ENCODE peak calls at places on chromosomes 2 and 18, in ten cellular contexts. One of them, this sample, is unnamed.

GRCh38 chr2:231065966-231066365 is 9.3 kb downstream of the PSMD1 start:
- DNase-seq in brain microvascular endothelial cell: no peak
- DNase-seq in A549: no peak
- DNase-seq in psoas muscle: no peak
- DNase-seq in PC-3: no peak
- DNase-seq in GM23338: no peak
- DNase-seq in sigmoid colon: no peak
- DNase-seq in DND-41: no peak
- DNase-seq in aorta: no peak
- DNase-seq in HCT116: no peak
- DNase-seq in this sample: no peak

GRCh38 chr18:63736856-63737255 is 34.1 kb downstream of the SERPINB11 start:
- DNase-seq in aorta: no peak
- DNase-seq in sigmoid colon: no peak
- DNase-seq in DND-41: no peak
- DNase-seq in PC-3: peak; percentile 84
- DNase-seq in brain microvascular endothelial cell: peak; percentile 66
- DNase-seq in HCT116: peak; percentile 23
- DNase-seq in A549: peak; percentile 82
- DNase-seq in psoas muscle: no peak
- DNase-seq in GM23338: no peak
- DNase-seq in this sample: no peak

GRCh38 chr2:6358985-6359384 is 506.7 kb downstream of the CMPK2 start:
- DNase-seq in psoas muscle: no peak
- DNase-seq in PC-3: no peak
- DNase-seq in aorta: no peak
- DNase-seq in GM23338: no peak
- DNase-seq in A549: no peak
- DNase-seq in HCT116: no peak
- DNase-seq in brain microvascular endothelial cell: no peak
- DNase-seq in sigmoid colon: no peak
- DNase-seq in DND-41: no peak
- DNase-seq in this sample: no peak

GRCh38 chr2:209525834-209526281 is 102.0 kb downstream of the MAP2 start:
- DNase-seq in DND-41: no peak
- DNase-seq in aorta: no peak
- DNase-seq in sigmoid colon: no peak
- DNase-seq in GM23338: no peak
- DNase-seq in A549: no peak
- DNase-seq in PC-3: peak; percentile 55
- DNase-seq in HCT116: no peak
- DNase-seq in psoas muscle: no peak
- DNase-seq in brain microvascular endothelial cell: peak; percentile 60
- DNase-seq in this sample: no peak

GRCh38 chr2:197711576-197711975 is 6.4 kb downstream of the MARS2 start:
- DNase-seq in A549: no peak
- DNase-seq in GM23338: no peak
- DNase-seq in psoas muscle: no peak
- DNase-seq in DND-41: no peak
- DNase-seq in brain microvascular endothelial cell: no peak
- DNase-seq in PC-3: no peak
- DNase-seq in sigmoid colon: no peak
- DNase-seq in aorta: no peak
- DNase-seq in HCT116: no peak
- DNase-seq in this sample: no peak

GRCh38 chr2:213018340-213018901 is 133.0 kb downstream of the IKZF2 start:
- DNase-seq in A549: no peak
- DNase-seq in DND-41: no peak
- DNase-seq in brain microvascular endothelial cell: no peak
- DNase-seq in aorta: no peak
- DNase-seq in PC-3: no peak
- DNase-seq in psoas muscle: no peak
- DNase-seq in sigmoid colon: no peak
- DNase-seq in HCT116: no peak
- DNase-seq in GM23338: no peak
- DNase-seq in this sample: no peak

GRCh38 chr2:69592511-69592910 is 51.0 kb downstream of the AAK1 start:
- DNase-seq in brain microvascular endothelial cell: no peak
- DNase-seq in sigmoid colon: no peak
- DNase-seq in GM23338: no peak
- DNase-seq in HCT116: no peak
- DNase-seq in DND-41: no peak
- DNase-seq in aorta: no peak
- DNase-seq in PC-3: no peak
- DNase-seq in psoas muscle: no peak
- DNase-seq in A549: no peak
- DNase-seq in this sample: no peak

GRCh38 chr18:77648415-77648814 is 398.8 kb downstream of the GALR1 start:
- DNase-seq in brain microvascular endothelial cell: no peak
- DNase-seq in A549: no peak
- DNase-seq in DND-41: no peak
- DNase-seq in PC-3: no peak
- DNase-seq in sigmoid colon: no peak
- DNase-seq in HCT116: no peak
- DNase-seq in psoas muscle: no peak
- DNase-seq in GM23338: peak; percentile 26
- DNase-seq in aorta: no peak
- DNase-seq in this sample: no peak

GRCh38 chr2:212344131-212344530 is 194.5 kb downstream of the ERBB4 start:
- DNase-seq in DND-41: no peak
- DNase-seq in A549: no peak
- DNase-seq in aorta: no peak
- DNase-seq in HCT116: no peak
- DNase-seq in GM23338: no peak
- DNase-seq in brain microvascular endothelial cell: no peak
- DNase-seq in PC-3: no peak
- DNase-seq in psoas muscle: no peak
- DNase-seq in sigmoid colon: no peak
- DNase-seq in this sample: no peak

GRCh38 chr2:164146478-164146877 is 410.7 kb upstream of the FIGN start:
- DNase-seq in aorta: no peak
- DNase-seq in brain microvascular endothelial cell: no peak
- DNase-seq in GM23338: no peak
- DNase-seq in DND-41: no peak
- DNase-seq in psoas muscle: no peak
- DNase-seq in HCT116: no peak
- DNase-seq in PC-3: no peak
- DNase-seq in A549: no peak
- DNase-seq in sigmoid colon: no peak
- DNase-seq in this sample: no peak

GRCh38 chr2:86065512-86065911 is 40.2 kb downstream of the POLR1A start:
- DNase-seq in PC-3: no peak
- DNase-seq in HCT116: no peak
- DNase-seq in psoas muscle: no peak
- DNase-seq in sigmoid colon: no peak
- DNase-seq in aorta: no peak
- DNase-seq in A549: no peak
- DNase-seq in DND-41: no peak
- DNase-seq in brain microvascular endothelial cell: no peak
- DNase-seq in GM23338: no peak
- DNase-seq in this sample: no peak

GRCh38 chr2:232897386-232897970 is 27.4 kb downstream of the SNORC start:
- DNase-seq in PC-3: no peak
- DNase-seq in sigmoid colon: no peak
- DNase-seq in A549: no peak
- DNase-seq in DND-41: no peak
- DNase-seq in brain microvascular endothelial cell: no peak
- DNase-seq in psoas muscle: no peak
- DNase-seq in aorta: no peak
- DNase-seq in HCT116: no peak
- DNase-seq in GM23338: no peak
- DNase-seq in this sample: no peak
- H3K27ac ChIP-seq in PC-3: no peak overlapping the region
- H3K27ac ChIP-seq in sigmoid colon: no peak overlapping the region
- H3K27ac ChIP-seq in A549: peak overlapping the region; percentile 38
- H3K27ac ChIP-seq in DND-41: no peak overlapping the region
- H3K27ac ChIP-seq in brain microvascular endothelial cell: no peak overlapping the region
- H3K27ac ChIP-seq in psoas muscle: no peak overlapping the region
- H3K27ac ChIP-seq in aorta: no peak overlapping the region
- H3K27ac ChIP-seq in HCT116: no peak overlapping the region
- H3K27ac ChIP-seq in GM23338: no peak overlapping the region
- H3K27ac ChIP-seq in this sample: no peak overlapping the region

DNA sequence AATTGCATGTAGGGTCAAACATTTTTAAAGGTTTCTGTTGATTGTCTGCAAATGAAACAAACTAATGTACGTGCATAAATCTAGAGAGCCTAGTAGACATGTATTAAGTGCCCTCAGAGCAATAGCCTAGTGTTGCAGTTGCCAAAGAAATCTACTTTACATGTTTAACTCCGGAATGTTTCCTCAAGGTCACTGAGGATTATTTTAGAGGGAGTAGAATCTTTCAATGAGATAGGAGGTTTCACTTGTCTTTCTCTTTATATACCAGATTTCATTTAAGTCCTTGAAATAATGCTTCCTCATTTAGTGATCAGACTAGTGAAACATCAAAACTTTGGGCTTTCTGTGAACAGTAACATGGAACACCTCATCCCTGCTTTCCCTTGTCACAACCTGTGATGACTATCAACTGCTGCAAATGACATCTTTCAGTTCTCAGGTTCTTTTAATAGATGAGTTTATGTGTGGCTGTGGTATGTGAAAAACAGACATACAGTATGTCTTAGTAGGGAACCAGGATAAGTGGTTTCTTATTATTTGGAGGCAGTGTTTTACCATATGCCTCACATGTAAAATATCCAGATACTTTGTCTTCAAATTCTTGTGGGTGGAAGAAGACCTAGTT is 5.5 kb downstream of the UBE2E3 start:
- DNase-seq in HCT116: no peak
- DNase-seq in aorta: no peak
- DNase-seq in psoas muscle: no peak
- DNase-seq in PC-3: no peak
- DNase-seq in brain microvascular endothelial cell: no peak
- DNase-seq in sigmoid colon: no peak
- DNase-seq in A549: no peak
- DNase-seq in GM23338: no peak
- DNase-seq in DND-41: no peak
- DNase-seq in this sample: no peak
- H3K4me3 ChIP-seq in HCT116: no peak overlapping the region
- H3K4me3 ChIP-seq in aorta: no peak overlapping the region
- H3K4me3 ChIP-seq in psoas muscle: peak overlapping the region; percentile 86
- H3K4me3 ChIP-seq in PC-3: no peak overlapping the region
- H3K4me3 ChIP-seq in brain microvascular endothelial cell: no peak overlapping the region
- H3K4me3 ChIP-seq in sigmoid colon: no peak overlapping the region
- H3K4me3 ChIP-seq in A549: no peak overlapping the region
- H3K4me3 ChIP-seq in GM23338: no peak overlapping the region
- H3K4me3 ChIP-seq in DND-41: no peak overlapping the region
- H3K4me3 ChIP-seq in this sample: no peak overlapping the region

GRCh38 chr18:59101830-59102414 is 37.8 kb upstream of the SEC11C start:
- DNase-seq in aorta: no peak
- DNase-seq in brain microvascular endothelial cell: no peak
- DNase-seq in PC-3: no peak
- DNase-seq in GM23338: peak; percentile 50
- DNase-seq in psoas muscle: no peak
- DNase-seq in DND-41: no peak
- DNase-seq in A549: no peak
- DNase-seq in HCT116: no peak
- DNase-seq in sigmoid colon: no peak
- DNase-seq in this sample: no peak
- H3K27ac ChIP-seq in aorta: no peak overlapping the region
- H3K27ac ChIP-seq in brain microvascular endothelial cell: no peak overlapping the region
- H3K27ac ChIP-seq in PC-3: no peak overlapping the region
- H3K27ac ChIP-seq in GM23338: no peak overlapping the region
- H3K27ac ChIP-seq in psoas muscle: no peak overlapping the region
- H3K27ac ChIP-seq in DND-41: no peak overlapping the region
- H3K27ac ChIP-seq in A549: no peak overlapping the region
- H3K27ac ChIP-seq in HCT116: no peak overlapping the region
- H3K27ac ChIP-seq in sigmoid colon: no peak overlapping the region
- H3K27ac ChIP-seq in this sample: no peak overlapping the region

GRCh38 chr2:199470672-199471442 is 13.1 kb upstream of the SATB2 start:
- DNase-seq in sigmoid colon: no peak
- DNase-seq in brain microvascular endothelial cell: no peak
- DNase-seq in HCT116: no peak
- DNase-seq in DND-41: no peak
- DNase-seq in A549: no peak
- DNase-seq in PC-3: no peak
- DNase-seq in aorta: no peak
- DNase-seq in GM23338: peak; percentile 41
- DNase-seq in psoas muscle: no peak
- DNase-seq in this sample: no peak

GRCh38 chr2:199470361-199470671 is 12.6 kb upstream of the SATB2 start:
- DNase-seq in brain microvascular endothelial cell: no peak
- DNase-seq in PC-3: no peak
- DNase-seq in aorta: no peak
- DNase-seq in DND-41: no peak
- DNase-seq in psoas muscle: no peak
- DNase-seq in HCT116: no peak
- DNase-seq in GM23338: no peak
- DNase-seq in A549: no peak
- DNase-seq in sigmoid colon: no peak
- DNase-seq in this sample: no peak

GRCh38 chr2:199471443-199472057 is 13.8 kb upstream of the SATB2 start:
- DNase-seq in PC-3: peak; percentile 53
- DNase-seq in brain microvascular endothelial cell: peak; percentile 33
- DNase-seq in GM23338: peak; percentile 94
- DNase-seq in DND-41: no peak
- DNase-seq in HCT116: no peak
- DNase-seq in sigmoid colon: no peak
- DNase-seq in aorta: peak; percentile 69
- DNase-seq in psoas muscle: peak; percentile 67
- DNase-seq in A549: peak; percentile 71
- DNase-seq in this sample: no peak

GRCh38 chr2:199468561-199469513 is 11.1 kb upstream of the SATB2 start:
- DNase-seq in psoas muscle: no peak
- DNase-seq in PC-3: no peak
- DNase-seq in HCT116: no peak
- DNase-seq in DND-41: no peak
- DNase-seq in brain microvascular endothelial cell: no peak
- DNase-seq in aorta: no peak
- DNase-seq in sigmoid colon: peak; percentile 62
- DNase-seq in GM23338: peak; percentile 87
- DNase-seq in A549: no peak
- DNase-seq in this sample: no peak

DNA sequence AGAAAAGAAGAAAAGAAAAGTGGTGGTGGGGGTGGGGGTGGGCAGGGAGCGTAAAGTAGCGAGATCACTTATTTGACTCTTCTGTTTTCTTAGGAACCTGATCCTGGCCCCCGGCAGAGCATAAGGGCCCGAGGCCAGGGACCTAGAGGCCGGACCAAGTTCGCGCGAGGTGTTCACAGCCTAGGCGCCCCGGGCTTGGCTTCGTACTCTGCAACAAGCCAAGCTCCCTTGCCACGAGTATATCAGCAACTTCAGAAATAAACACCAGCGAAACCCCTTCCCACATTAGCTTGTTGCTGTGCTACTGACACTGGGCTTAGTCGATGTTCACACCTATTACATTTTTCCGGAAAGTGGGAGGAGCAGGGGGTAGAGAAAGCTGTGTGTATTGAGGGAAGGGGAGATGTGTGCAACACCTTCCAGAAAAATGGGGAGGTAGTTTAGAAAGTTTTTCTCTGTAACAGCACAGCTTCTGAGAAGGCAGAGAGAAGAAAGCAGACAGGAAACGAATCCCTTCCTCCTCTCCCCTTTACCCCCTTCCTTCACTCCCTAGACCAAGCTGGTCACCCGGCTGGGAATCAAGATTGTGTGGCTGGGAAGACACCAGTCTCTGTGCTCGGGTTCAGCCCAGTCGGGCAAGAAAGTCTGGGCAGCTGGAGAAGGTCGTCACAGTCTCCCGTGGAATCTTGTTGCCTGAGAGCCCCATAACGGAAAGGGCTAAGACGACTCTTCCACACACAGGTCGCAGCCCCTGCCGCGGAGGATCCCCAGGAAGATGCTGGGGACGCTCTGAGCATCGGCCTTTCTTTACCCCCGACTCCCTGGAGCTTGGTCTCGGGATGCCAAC is 12.0 kb upstream of the SATB2 start:
- DNase-seq in HCT116: no peak
- DNase-seq in PC-3: no peak
- DNase-seq in brain microvascular endothelial cell: no peak
- DNase-seq in GM23338: peak; percentile 28
- DNase-seq in A549: no peak
- DNase-seq in psoas muscle: no peak
- DNase-seq in DND-41: no peak
- DNase-seq in sigmoid colon: no peak
- DNase-seq in aorta: no peak
- DNase-seq in this sample: no peak
- H3K4me3 ChIP-seq in HCT116: no peak overlapping the region
- H3K4me3 ChIP-seq in PC-3: no peak overlapping the region
- H3K4me3 ChIP-seq in brain microvascular endothelial cell: no peak overlapping the region
- H3K4me3 ChIP-seq in GM23338: peak overlapping the region; percentile 71
- H3K4me3 ChIP-seq in A549: no peak overlapping the region
- H3K4me3 ChIP-seq in psoas muscle: no peak overlapping the region
- H3K4me3 ChIP-seq in DND-41: no peak overlapping the region
- H3K4me3 ChIP-seq in sigmoid colon: no peak overlapping the region
- H3K4me3 ChIP-seq in aorta: peak overlapping the region; percentile 4
- H3K4me3 ChIP-seq in this sample: no peak overlapping the region